ENCODE peak calls at places on chromosomes 6 and 20, in four cellular contexts. One of them, this sample, is unnamed.
A peak's percentile ranks its signal among the peaks of the same experiment; 100 is the strongest.

GRCh38 chr6:129267028-129267427 is 384.1 kb downstream of the LAMA2 start:
- DNase-seq in dorsolateral prefrontal cortex: no peak
- DNase-seq in BJ: no peak
- DNase-seq in heart right ventricle: no peak
- DNase-seq in this sample: no peak

GRCh38 chr20:36856196-36856595 is 19.7 kb upstream of the TLDC2 start:
- DNase-seq in dorsolateral prefrontal cortex: no peak
- DNase-seq in BJ: no peak
- DNase-seq in heart right ventricle: no peak
- DNase-seq in this sample: no peak

GRCh38 chr20:34300809-34301586 is 2.2 kb downstream of the AHCY start:
- DNase-seq in dorsolateral prefrontal cortex: no peak
- DNase-seq in BJ: no peak
- DNase-seq in heart right ventricle: peak; percentile 16
- DNase-seq in this sample: no peak

GRCh38 chr20:57620999-57621398 is 773 bp upstream of the ZBP1 start:
- DNase-seq in dorsolateral prefrontal cortex: no peak
- DNase-seq in BJ: no peak
- DNase-seq in heart right ventricle: no peak
- DNase-seq in this sample: no peak

GRCh38 chr6:136994782-136995181 is 50.0 kb downstream of the IL20RA start:
- DNase-seq in dorsolateral prefrontal cortex: no peak
- DNase-seq in BJ: no peak
- DNase-seq in heart right ventricle: no peak
- DNase-seq in this sample: no peak

GRCh38 chr6:125780540-125781306 is 10.0 kb upstream of the NCOA7 start:
- DNase-seq in dorsolateral prefrontal cortex: peak; percentile 47
- DNase-seq in BJ: no peak
- DNase-seq in heart right ventricle: peak; percentile 44
- DNase-seq in this sample: peak; percentile 68

GRCh38 chr6:29651413-29652197 is 5.3 kb upstream of the MOG start:
- DNase-seq in dorsolateral prefrontal cortex: no peak
- DNase-seq in BJ: no peak
- DNase-seq in heart right ventricle: no peak
- DNase-seq in this sample: no peak

GRCh38 chr6:69398729-69399128 is 398.1 kb downstream of the LMBRD1 start:
- DNase-seq in dorsolateral prefrontal cortex: no peak
- DNase-seq in BJ: no peak
- DNase-seq in heart right ventricle: no peak
- DNase-seq in this sample: no peak

GRCh38 chr20:11979306-11980128 is 61.8 kb downstream of the BTBD3 start:
- DNase-seq in dorsolateral prefrontal cortex: no peak
- DNase-seq in BJ: no peak
- DNase-seq in heart right ventricle: no peak
- DNase-seq in this sample: no peak

GRCh38 chr6:73394577-73395354 is at the start of gene DDX43:
- DNase-seq in dorsolateral prefrontal cortex: no peak
- DNase-seq in BJ: no peak
- DNase-seq in heart right ventricle: peak; percentile 27
- DNase-seq in this sample: peak; percentile 61

GRCh38 chr6:158219229-158219628 is 51.1 kb downstream of the GTF2H5 start:
- DNase-seq in dorsolateral prefrontal cortex: no peak
- DNase-seq in BJ: peak; percentile 78
- DNase-seq in heart right ventricle: no peak
- DNase-seq in this sample: no peak

GRCh38 chr6:34791164-34791841 is 580 bp upstream of the BLTP3A start:
- DNase-seq in dorsolateral prefrontal cortex: peak; percentile 82
- DNase-seq in BJ: no peak
- DNase-seq in heart right ventricle: peak; percentile 58
- DNase-seq in this sample: peak; percentile 61

GRCh38 chr6:168201799-168202198 is 117.8 kb downstream of the DACT2 start:
- DNase-seq in dorsolateral prefrontal cortex: no peak
- DNase-seq in BJ: no peak
- DNase-seq in heart right ventricle: no peak
- DNase-seq in this sample: no peak

DNA sequence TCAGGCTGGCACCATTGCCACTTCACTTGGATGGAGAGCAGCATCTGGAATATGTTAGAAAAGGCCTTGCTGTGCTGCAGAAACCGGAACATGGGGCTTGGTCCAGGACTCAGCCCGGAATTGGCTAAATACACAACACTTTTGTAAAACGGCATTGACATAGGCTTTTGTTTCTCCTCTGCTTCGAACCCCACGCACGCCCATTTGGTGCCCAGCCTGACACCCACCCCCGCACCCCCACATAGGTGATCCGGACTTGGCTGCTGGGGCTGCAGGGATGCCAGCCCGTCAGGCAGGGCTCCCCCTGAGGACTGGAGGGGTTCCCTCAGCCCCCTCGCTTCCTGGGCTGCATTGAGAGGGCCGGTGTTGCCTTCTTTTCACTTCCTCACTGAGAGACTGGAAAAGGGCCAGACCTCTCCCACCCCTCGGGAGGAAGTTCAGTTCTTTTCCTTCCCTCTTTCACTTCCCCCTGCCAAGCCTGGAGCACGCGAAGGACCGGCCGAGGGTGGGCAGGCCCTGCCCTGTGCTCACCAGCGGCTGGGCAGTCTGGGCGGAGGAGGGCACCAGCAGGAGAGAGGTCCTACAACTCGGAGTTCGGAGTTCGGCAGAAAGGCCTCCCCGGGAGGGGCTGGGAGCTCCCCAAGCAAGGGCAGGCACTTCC is 17.9 kb upstream of the CST3 start:
- DNase-seq in dorsolateral prefrontal cortex: no peak
- DNase-seq in BJ: no peak
- DNase-seq in heart right ventricle: peak; percentile 70
- DNase-seq in this sample: peak; percentile 73
- H3K4me3 ChIP-seq in dorsolateral prefrontal cortex: no peak overlapping the region
- H3K4me3 ChIP-seq in BJ: no peak overlapping the region
- H3K4me3 ChIP-seq in heart right ventricle: peak overlapping the region; percentile 26
- H3K4me3 ChIP-seq in this sample: peak overlapping the region; percentile 33

DNA sequence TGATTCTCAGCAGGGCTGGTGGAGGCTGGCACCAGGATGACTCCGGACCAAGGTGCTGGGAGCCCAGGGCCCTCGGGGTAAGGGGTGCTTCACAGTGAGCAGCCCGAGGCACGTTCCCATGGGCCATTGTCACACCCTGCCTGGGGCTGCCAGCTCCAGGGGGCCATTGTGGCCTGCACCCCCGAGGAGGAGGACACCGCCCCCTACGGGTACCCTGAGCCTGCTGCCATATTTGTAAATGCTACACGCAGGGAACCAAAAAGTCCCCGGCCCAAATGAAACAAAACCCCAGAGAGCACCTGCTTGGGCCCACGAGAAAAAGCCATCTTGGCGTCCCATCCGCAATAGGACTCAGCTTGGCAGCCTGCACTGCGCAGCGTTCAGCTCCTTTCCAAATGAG is 64.7 kb upstream of the GATA5 start:
- DNase-seq in dorsolateral prefrontal cortex: no peak
- DNase-seq in BJ: no peak
- DNase-seq in heart right ventricle: no peak
- DNase-seq in this sample: no peak
- TF ChIP-seq CTCF in dorsolateral prefrontal cortex: no peak
- TF ChIP-seq CTCF in BJ: no peak
- TF ChIP-seq CTCF in heart right ventricle: no peak
- TF ChIP-seq CTCF in this sample: no peak

GRCh38 chr20:54472607-54473006 is 2.8 kb upstream of the DOK5 start:
- DNase-seq in dorsolateral prefrontal cortex: no peak
- DNase-seq in BJ: no peak
- DNase-seq in heart right ventricle: no peak
- DNase-seq in this sample: no peak
- H3K27me3 ChIP-seq in dorsolateral prefrontal cortex: no peaks in the 10 kb centered on the region
- H3K27me3 ChIP-seq in BJ: peaks cover 10% of the 10 kb centered on the region
- H3K27me3 ChIP-seq in heart right ventricle: no peaks in the 10 kb centered on the region
- H3K27me3 ChIP-seq in this sample: no peaks in the 10 kb centered on the region

GRCh38 chr6:89690944-89691324 is 52.4 kb upstream of the LYRM2 start:
- DNase-seq in dorsolateral prefrontal cortex: no peak
- DNase-seq in BJ: no peak
- DNase-seq in heart right ventricle: no peak
- DNase-seq in this sample: no peak

GRCh38 chr6:89692256-89692655 is 53.7 kb upstream of the LYRM2 start:
- DNase-seq in dorsolateral prefrontal cortex: no peak
- DNase-seq in BJ: no peak
- DNase-seq in heart right ventricle: no peak
- DNase-seq in this sample: no peak

GRCh38 chr6:89693207-89693606 is 54.7 kb upstream of the LYRM2 start:
- DNase-seq in dorsolateral prefrontal cortex: no peak
- DNase-seq in BJ: no peak
- DNase-seq in heart right ventricle: no peak
- DNase-seq in this sample: no peak

GRCh38 chr6:89688328-89688727 is 49.8 kb upstream of the LYRM2 start:
- DNase-seq in dorsolateral prefrontal cortex: no peak
- DNase-seq in BJ: no peak
- DNase-seq in heart right ventricle: no peak
- DNase-seq in this sample: no peak

GRCh38 chr6:89689732-89690131 is 51.2 kb upstream of the LYRM2 start:
- DNase-seq in dorsolateral prefrontal cortex: peak; percentile 58
- DNase-seq in BJ: no peak
- DNase-seq in heart right ventricle: peak; percentile 16
- DNase-seq in this sample: no peak
- H3K4me3 ChIP-seq in dorsolateral prefrontal cortex: peak overlapping the region; percentile 19
- H3K4me3 ChIP-seq in BJ: no peak overlapping the region
- H3K4me3 ChIP-seq in heart right ventricle: no peak overlapping the region
- H3K4me3 ChIP-seq in this sample: no peak overlapping the region